ENCODE peak calls at places on chromosomes 3 and 15, in ten cellular contexts. One of them, this sample, is unnamed.

GRCh38 chr3:40719660-40720287 is 195.0 kb downstream of the ZNF621 start:
- DNase-seq in lung: peak
- DNase-seq in ascending aorta: no peak
- DNase-seq in dorsolateral prefrontal cortex: no peak
- DNase-seq in AG09319: no peak
- DNase-seq in WTC11: peak
- DNase-seq in tibial artery: no peak
- DNase-seq in cardiac muscle cell: peak
- DNase-seq in suprapubic skin: no peak
- DNase-seq in vagina: no peak
- DNase-seq in this sample: no peak

GRCh38 chr3:16433701-16434151 is 79.8 kb downstream of the RFTN1 start:
- DNase-seq in lung: no peak
- DNase-seq in ascending aorta: no peak
- DNase-seq in dorsolateral prefrontal cortex: no peak
- DNase-seq in AG09319: no peak
- DNase-seq in WTC11: no peak
- DNase-seq in tibial artery: no peak
- DNase-seq in cardiac muscle cell: no peak
- DNase-seq in suprapubic skin: no peak
- DNase-seq in vagina: no peak
- DNase-seq in this sample: no peak

GRCh38 chr3:14636496-14637087 is 15.0 kb upstream of the CCDC174 start:
- DNase-seq in lung: no peak
- DNase-seq in ascending aorta: peak
- DNase-seq in dorsolateral prefrontal cortex: no peak
- DNase-seq in AG09319: no peak
- DNase-seq in WTC11: no peak
- DNase-seq in tibial artery: no peak
- DNase-seq in cardiac muscle cell: no peak
- DNase-seq in suprapubic skin: no peak
- DNase-seq in vagina: no peak
- DNase-seq in this sample: no peak

GRCh38 chr3:187684880-187685279 is 14.7 kb upstream of the SST start:
- DNase-seq in lung: no peak
- DNase-seq in ascending aorta: no peak
- DNase-seq in dorsolateral prefrontal cortex: no peak
- DNase-seq in AG09319: no peak
- DNase-seq in WTC11: no peak
- DNase-seq in tibial artery: no peak
- DNase-seq in cardiac muscle cell: no peak
- DNase-seq in suprapubic skin: no peak
- DNase-seq in vagina: no peak
- DNase-seq in this sample: no peak

GRCh38 chr15:56901931-56902330 is 16.5 kb upstream of the TCF12 start:
- DNase-seq in lung: no peak
- DNase-seq in ascending aorta: no peak
- DNase-seq in dorsolateral prefrontal cortex: no peak
- DNase-seq in AG09319: no peak
- DNase-seq in WTC11: no peak
- DNase-seq in tibial artery: no peak
- DNase-seq in cardiac muscle cell: no peak
- DNase-seq in suprapubic skin: no peak
- DNase-seq in vagina: no peak
- DNase-seq in this sample: no peak

GRCh38 chr3:4290272-4290893 is 12.8 kb upstream of the SETMAR start:
- DNase-seq in lung: no peak
- DNase-seq in ascending aorta: no peak
- DNase-seq in dorsolateral prefrontal cortex: no peak
- DNase-seq in AG09319: peak
- DNase-seq in WTC11: no peak
- DNase-seq in tibial artery: peak
- DNase-seq in cardiac muscle cell: peak
- DNase-seq in suprapubic skin: no peak
- DNase-seq in vagina: no peak
- DNase-seq in this sample: peak

GRCh38 chr15:77836116-77836798 is 203.5 kb upstream of the LINGO1 start:
- DNase-seq in lung: no peak
- DNase-seq in ascending aorta: no peak
- DNase-seq in dorsolateral prefrontal cortex: no peak
- DNase-seq in AG09319: no peak
- DNase-seq in WTC11: no peak
- DNase-seq in tibial artery: no peak
- DNase-seq in cardiac muscle cell: peak
- DNase-seq in suprapubic skin: no peak
- DNase-seq in vagina: no peak
- DNase-seq in this sample: peak

GRCh38 chr15:39629376-39629775 is 48.5 kb downstream of the THBS1 start:
- DNase-seq in lung: no peak
- DNase-seq in ascending aorta: no peak
- DNase-seq in dorsolateral prefrontal cortex: no peak
- DNase-seq in AG09319: no peak
- DNase-seq in WTC11: no peak
- DNase-seq in tibial artery: no peak
- DNase-seq in cardiac muscle cell: no peak
- DNase-seq in suprapubic skin: no peak
- DNase-seq in vagina: no peak
- DNase-seq in this sample: no peak

GRCh38 chr15:60480149-60480548 is 1.2 kb upstream of the ICE2 start:
- DNase-seq in lung: no peak
- DNase-seq in ascending aorta: no peak
- DNase-seq in dorsolateral prefrontal cortex: no peak
- DNase-seq in AG09319: no peak
- DNase-seq in WTC11: no peak
- DNase-seq in tibial artery: no peak
- DNase-seq in cardiac muscle cell: no peak
- DNase-seq in suprapubic skin: no peak
- DNase-seq in vagina: no peak
- DNase-seq in this sample: no peak

GRCh38 chr15:60477991-60478632 is 830 bp downstream of the ICE2 start:
- DNase-seq in lung: no peak
- DNase-seq in ascending aorta: no peak
- DNase-seq in dorsolateral prefrontal cortex: no peak
- DNase-seq in AG09319: no peak
- DNase-seq in WTC11: no peak
- DNase-seq in tibial artery: no peak
- DNase-seq in cardiac muscle cell: peak
- DNase-seq in suprapubic skin: no peak
- DNase-seq in vagina: no peak
- DNase-seq in this sample: no peak

GRCh38 chr15:60479711-60480110 is 769 bp upstream of the ICE2 start:
- DNase-seq in lung: no peak
- DNase-seq in ascending aorta: no peak
- DNase-seq in dorsolateral prefrontal cortex: no peak
- DNase-seq in AG09319: no peak
- DNase-seq in WTC11: no peak
- DNase-seq in tibial artery: no peak
- DNase-seq in cardiac muscle cell: no peak
- DNase-seq in suprapubic skin: no peak
- DNase-seq in vagina: no peak
- DNase-seq in this sample: no peak

GRCh38 chr15:60479361-60479684 is 381 bp upstream of the ICE2 start:
- DNase-seq in lung: no peak
- DNase-seq in ascending aorta: no peak
- DNase-seq in dorsolateral prefrontal cortex: no peak
- DNase-seq in AG09319: no peak
- DNase-seq in WTC11: no peak
- DNase-seq in tibial artery: no peak
- DNase-seq in cardiac muscle cell: no peak
- DNase-seq in suprapubic skin: no peak
- DNase-seq in vagina: no peak
- DNase-seq in this sample: no peak

DNA sequence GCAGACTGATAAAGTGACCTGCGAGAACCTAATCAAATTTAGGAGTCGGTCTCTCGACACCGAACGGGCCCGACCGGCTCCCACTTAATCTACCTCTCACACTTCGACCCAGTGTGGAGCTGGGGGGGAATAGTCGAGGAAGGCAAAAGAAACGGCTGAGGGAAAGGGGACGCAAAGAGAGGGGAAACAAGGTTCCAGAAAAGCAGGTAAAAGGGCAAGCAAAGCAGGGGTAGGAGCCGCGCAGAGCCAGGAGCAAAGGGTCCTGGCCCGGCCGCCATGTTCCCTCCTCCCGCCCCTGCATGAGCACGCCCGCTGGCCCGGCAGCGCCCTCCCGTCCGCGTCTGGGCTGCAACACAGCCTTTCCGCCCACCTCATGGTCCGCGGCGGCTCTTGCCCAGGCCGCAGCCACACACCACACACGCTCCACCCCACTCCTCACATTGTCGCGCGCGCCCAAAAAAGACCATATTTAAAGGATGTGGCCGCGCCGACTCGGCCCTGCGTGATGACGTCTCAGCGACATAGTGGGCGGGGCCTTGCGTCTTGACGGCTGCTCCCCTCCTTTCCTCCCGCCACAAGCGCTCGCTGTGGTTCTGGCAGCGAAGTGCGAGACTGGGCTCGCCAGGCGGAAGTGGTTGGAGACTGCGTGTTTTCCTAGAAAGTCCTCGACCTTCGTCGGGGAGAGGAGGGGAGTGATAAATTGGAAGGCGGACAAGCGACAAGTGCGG is at the start of gene ICE2:
- DNase-seq in lung: peak
- DNase-seq in ascending aorta: peak
- DNase-seq in dorsolateral prefrontal cortex: peak
- DNase-seq in AG09319: peak
- DNase-seq in WTC11: peak
- DNase-seq in tibial artery: peak
- DNase-seq in cardiac muscle cell: peak
- DNase-seq in suprapubic skin: peak
- DNase-seq in vagina: no peak
- DNase-seq in this sample: peak
- TF ChIP-seq CTCF in lung: no peak
- TF ChIP-seq CTCF in ascending aorta: no peak
- TF ChIP-seq CTCF in dorsolateral prefrontal cortex: peak
- TF ChIP-seq CTCF in AG09319: no peak
- TF ChIP-seq CTCF in WTC11: no peak
- TF ChIP-seq CTCF in tibial artery: peak
- TF ChIP-seq CTCF in cardiac muscle cell: peak
- TF ChIP-seq CTCF in suprapubic skin: no peak
- TF ChIP-seq CTCF in vagina: no peak
- TF ChIP-seq CTCF in this sample: no peak

GRCh38 chr3:156552973-156553372 is 1.9 kb downstream of the SSR3 start:
- DNase-seq in lung: no peak
- DNase-seq in ascending aorta: no peak
- DNase-seq in dorsolateral prefrontal cortex: no peak
- DNase-seq in AG09319: no peak
- DNase-seq in WTC11: no peak
- DNase-seq in tibial artery: no peak
- DNase-seq in cardiac muscle cell: no peak
- DNase-seq in suprapubic skin: no peak
- DNase-seq in vagina: no peak
- DNase-seq in this sample: no peak

GRCh38 chr3:156554515-156554841 is 439 bp downstream of the SSR3 start:
- DNase-seq in lung: no peak
- DNase-seq in ascending aorta: no peak
- DNase-seq in dorsolateral prefrontal cortex: peak
- DNase-seq in AG09319: no peak
- DNase-seq in WTC11: no peak
- DNase-seq in tibial artery: no peak
- DNase-seq in cardiac muscle cell: no peak
- DNase-seq in suprapubic skin: peak
- DNase-seq in vagina: no peak
- DNase-seq in this sample: no peak

GRCh38 chr3:156551746-156552145 is 3.2 kb downstream of the SSR3 start:
- DNase-seq in lung: no peak
- DNase-seq in ascending aorta: no peak
- DNase-seq in dorsolateral prefrontal cortex: no peak
- DNase-seq in AG09319: peak
- DNase-seq in WTC11: no peak
- DNase-seq in tibial artery: no peak
- DNase-seq in cardiac muscle cell: no peak
- DNase-seq in suprapubic skin: no peak
- DNase-seq in vagina: no peak
- DNase-seq in this sample: no peak

GRCh38 chr3:156553705-156554356 is 1.1 kb downstream of the SSR3 start:
- DNase-seq in lung: no peak
- DNase-seq in ascending aorta: no peak
- DNase-seq in dorsolateral prefrontal cortex: no peak
- DNase-seq in AG09319: peak
- DNase-seq in WTC11: no peak
- DNase-seq in tibial artery: no peak
- DNase-seq in cardiac muscle cell: no peak
- DNase-seq in suprapubic skin: no peak
- DNase-seq in vagina: no peak
- DNase-seq in this sample: no peak

GRCh38 chr3:156554842-156555687 is at the start of gene SSR3:
- DNase-seq in lung: peak
- DNase-seq in ascending aorta: peak
- DNase-seq in dorsolateral prefrontal cortex: peak
- DNase-seq in AG09319: peak
- DNase-seq in WTC11: peak
- DNase-seq in tibial artery: peak
- DNase-seq in cardiac muscle cell: peak
- DNase-seq in suprapubic skin: peak
- DNase-seq in vagina: peak
- DNase-seq in this sample: peak
- TF ChIP-seq CTCF in lung: no peak
- TF ChIP-seq CTCF in ascending aorta: no peak
- TF ChIP-seq CTCF in dorsolateral prefrontal cortex: peak
- TF ChIP-seq CTCF in AG09319: no peak
- TF ChIP-seq CTCF in WTC11: no peak
- TF ChIP-seq CTCF in tibial artery: peak
- TF ChIP-seq CTCF in cardiac muscle cell: no peak
- TF ChIP-seq CTCF in suprapubic skin: peak
- TF ChIP-seq CTCF in vagina: peak
- TF ChIP-seq CTCF in this sample: no peak

GRCh38 chr3:47658444-47658843 is 79.8 kb upstream of the CSPG5 start:
- DNase-seq in lung: no peak
- DNase-seq in ascending aorta: no peak
- DNase-seq in dorsolateral prefrontal cortex: no peak
- DNase-seq in AG09319: no peak
- DNase-seq in WTC11: no peak
- DNase-seq in tibial artery: no peak
- DNase-seq in cardiac muscle cell: no peak
- DNase-seq in suprapubic skin: no peak
- DNase-seq in vagina: no peak
- DNase-seq in this sample: no peak

GRCh38 chr3:47664519-47664918 is 85.9 kb upstream of the CSPG5 start:
- DNase-seq in lung: no peak
- DNase-seq in ascending aorta: no peak
- DNase-seq in dorsolateral prefrontal cortex: no peak
- DNase-seq in AG09319: no peak
- DNase-seq in WTC11: no peak
- DNase-seq in tibial artery: no peak
- DNase-seq in cardiac muscle cell: peak
- DNase-seq in suprapubic skin: no peak
- DNase-seq in vagina: no peak
- DNase-seq in this sample: no peak

GRCh38 chr3:47663630-47664240 is 85.1 kb upstream of the CSPG5 start:
- DNase-seq in lung: no peak
- DNase-seq in ascending aorta: no peak
- DNase-seq in dorsolateral prefrontal cortex: no peak
- DNase-seq in AG09319: no peak
- DNase-seq in WTC11: no peak
- DNase-seq in tibial artery: no peak
- DNase-seq in cardiac muscle cell: no peak
- DNase-seq in suprapubic skin: no peak
- DNase-seq in vagina: no peak
- DNase-seq in this sample: no peak

GRCh38 chr3:47666118-47666517 is 87.5 kb upstream of the CSPG5 start:
- DNase-seq in lung: no peak
- DNase-seq in ascending aorta: no peak
- DNase-seq in dorsolateral prefrontal cortex: no peak
- DNase-seq in AG09319: no peak
- DNase-seq in WTC11: no peak
- DNase-seq in tibial artery: no peak
- DNase-seq in cardiac muscle cell: no peak
- DNase-seq in suprapubic skin: no peak
- DNase-seq in vagina: no peak
- DNase-seq in this sample: no peak

GRCh38 chr3:47661121-47661752 is 82.6 kb upstream of the CSPG5 start:
- DNase-seq in lung: no peak
- DNase-seq in ascending aorta: no peak
- DNase-seq in dorsolateral prefrontal cortex: peak
- DNase-seq in AG09319: peak
- DNase-seq in WTC11: no peak
- DNase-seq in tibial artery: no peak
- DNase-seq in cardiac muscle cell: no peak
- DNase-seq in suprapubic skin: no peak
- DNase-seq in vagina: no peak
- DNase-seq in this sample: no peak
- TF ChIP-seq CTCF in lung: no peak
- TF ChIP-seq CTCF in ascending aorta: no peak
- TF ChIP-seq CTCF in dorsolateral prefrontal cortex: no peak
- TF ChIP-seq CTCF in AG09319: no peak
- TF ChIP-seq CTCF in WTC11: no peak
- TF ChIP-seq CTCF in tibial artery: no peak
- TF ChIP-seq CTCF in cardiac muscle cell: no peak
- TF ChIP-seq CTCF in suprapubic skin: no peak
- TF ChIP-seq CTCF in vagina: no peak
- TF ChIP-seq CTCF in this sample: no peak

GRCh38 chr15:85313339-85313738 is 67.1 kb upstream of the AKAP13 start:
- DNase-seq in lung: no peak
- DNase-seq in ascending aorta: no peak
- DNase-seq in dorsolateral prefrontal cortex: no peak
- DNase-seq in AG09319: no peak
- DNase-seq in WTC11: no peak
- DNase-seq in tibial artery: no peak
- DNase-seq in cardiac muscle cell: no peak
- DNase-seq in suprapubic skin: no peak
- DNase-seq in vagina: no peak
- DNase-seq in this sample: no peak

GRCh38 chr15:85311647-85312046 is 68.8 kb upstream of the AKAP13 start:
- DNase-seq in lung: no peak
- DNase-seq in ascending aorta: no peak
- DNase-seq in dorsolateral prefrontal cortex: no peak
- DNase-seq in AG09319: no peak
- DNase-seq in WTC11: no peak
- DNase-seq in tibial artery: no peak
- DNase-seq in cardiac muscle cell: no peak
- DNase-seq in suprapubic skin: no peak
- DNase-seq in vagina: no peak
- DNase-seq in this sample: no peak

GRCh38 chr15:85314139-85314538 is 66.3 kb upstream of the AKAP13 start:
- DNase-seq in lung: no peak
- DNase-seq in ascending aorta: no peak
- DNase-seq in dorsolateral prefrontal cortex: no peak
- DNase-seq in AG09319: no peak
- DNase-seq in WTC11: no peak
- DNase-seq in tibial artery: no peak
- DNase-seq in cardiac muscle cell: no peak
- DNase-seq in suprapubic skin: no peak
- DNase-seq in vagina: no peak
- DNase-seq in this sample: no peak

GRCh38 chr15:85312486-85312885 is 67.9 kb upstream of the AKAP13 start:
- DNase-seq in lung: no peak
- DNase-seq in ascending aorta: no peak
- DNase-seq in dorsolateral prefrontal cortex: no peak
- DNase-seq in AG09319: no peak
- DNase-seq in WTC11: no peak
- DNase-seq in tibial artery: no peak
- DNase-seq in cardiac muscle cell: no peak
- DNase-seq in suprapubic skin: no peak
- DNase-seq in vagina: no peak
- DNase-seq in this sample: no peak

GRCh38 chr15:85312925-85313324 is 67.5 kb upstream of the AKAP13 start:
- DNase-seq in lung: no peak
- DNase-seq in ascending aorta: no peak
- DNase-seq in dorsolateral prefrontal cortex: no peak
- DNase-seq in AG09319: no peak
- DNase-seq in WTC11: no peak
- DNase-seq in tibial artery: no peak
- DNase-seq in cardiac muscle cell: no peak
- DNase-seq in suprapubic skin: no peak
- DNase-seq in vagina: no peak
- DNase-seq in this sample: no peak
- TF ChIP-seq CTCF in lung: no peak
- TF ChIP-seq CTCF in ascending aorta: no peak
- TF ChIP-seq CTCF in dorsolateral prefrontal cortex: no peak
- TF ChIP-seq CTCF in AG09319: peak
- TF ChIP-seq CTCF in WTC11: no peak
- TF ChIP-seq CTCF in tibial artery: no peak
- TF ChIP-seq CTCF in cardiac muscle cell: peak
- TF ChIP-seq CTCF in suprapubic skin: no peak
- TF ChIP-seq CTCF in vagina: no peak
- TF ChIP-seq CTCF in this sample: no peak

This sample was measured in nephron progenitor cell.